ENCODE peak calls at places on chromosome 10, in six cellular contexts. A is HCT116, O is HepG2, C is SK-N-SH, P is K562, Q is H1. V is an unnamed sample.

GRCh38 chr10:84948644-84949043 is 620.3 kb downstream of the CCSER2 start:
- DNase-seq in A (no peak), O (no peak), C (no peak), P (no peak), Q (no peak), V (peak; percentile 43)

GRCh38 chr10:113518816-113519591 is 33.8 kb upstream of the HABP2 start:
- DNase-seq in A (no peak), O (no peak), C (no peak), P (no peak), Q (no peak), V (no peak)

GRCh38 chr10:8052344-8052969 is 2.0 kb upstream of the GATA3 start:
- DNase-seq in A (no peak), O (no peak), C (no peak), P (no peak), Q (no peak), V (no peak)

GRCh38 chr10:123402021-123402420 is 247.8 kb downstream of the BUB3 start:
- DNase-seq in A (no peak), O (no peak), C (no peak), P (no peak), Q (no peak), V (no peak)

GRCh38 chr10:121310151-121310711 is 288.0 kb downstream of the FGFR2 start:
- DNase-seq in A (no peak), O (no peak), C (peak; percentile 14), P (no peak), Q (no peak), V (no peak)

GRCh38 chr10:71836594-71836970 is 14.5 kb downstream of the PSAP start:
- DNase-seq in A (no peak), O (no peak), C (no peak), P (no peak), Q (no peak), V (no peak)

GRCh38 chr10:101716891-101717659 is 22.1 kb upstream of the FBXW4 start:
- DNase-seq in A (no peak), O (no peak), C (no peak), P (no peak), Q (no peak), V (no peak)

GRCh38 chr10:122112625-122113160 is 123.7 kb downstream of the TACC2 start:
- DNase-seq in A (peak; percentile 72), O (peak; percentile 77), C (peak; percentile 93), P (peak; percentile 22), Q (peak; percentile 58), V (peak; percentile 66)

GRCh38 chr10:124849111-124849773 is 47.6 kb downstream of the ABRAXAS2 start:
- DNase-seq in A (no peak), O (no peak), C (no peak), P (no peak), Q (no peak), V (no peak)

GRCh38 chr10:75910032-75910431 is 478.6 kb downstream of the LRMDA start:
- DNase-seq in A (no peak), O (peak; percentile 26), C (no peak), P (no peak), Q (no peak), V (no peak)

GRCh38 chr10:114095676-114096331 is 52.1 kb downstream of the ADRB1 start:
- DNase-seq in A (no peak), O (no peak), C (peak; percentile 56), P (no peak), Q (no peak), V (no peak)

GRCh38 chr10:43878386-43878785 is 229.7 kb upstream of the ZNF32 start:
- DNase-seq in A (no peak), O (no peak), C (peak; percentile 75), P (no peak), Q (no peak), V (no peak)

GRCh38 chr10:13734151-13734550 is 147.4 kb downstream of the PRPF18 start:
- DNase-seq in A (no peak), O (no peak), C (no peak), P (no peak), Q (no peak), V (no peak)
- TF ChIP-seq JUND in A (no peak), O (no peak), C (no peak), P (no peak), Q (no peak), V (no peak)

DNA sequence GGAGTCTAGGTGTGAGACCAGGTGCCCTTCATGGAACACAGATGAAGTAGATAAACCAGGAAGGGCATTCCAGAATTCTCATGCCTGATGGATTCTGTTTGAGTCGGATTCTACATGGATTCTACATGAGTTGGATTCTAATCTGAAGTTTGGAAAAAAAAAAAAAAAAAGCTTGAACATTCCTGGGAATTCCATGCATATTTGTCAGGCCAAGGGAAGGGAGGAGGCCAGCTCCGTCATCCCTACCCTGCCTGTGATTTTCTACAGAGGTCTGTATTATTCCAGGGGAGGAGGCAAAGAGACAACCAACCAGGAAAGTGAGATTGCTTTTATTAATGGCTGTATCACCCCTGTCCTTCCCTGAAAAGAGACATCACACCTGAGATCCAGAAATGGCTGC is 27.8 kb upstream of the EBLN1 start:
- DNase-seq in A (no peak), O (no peak), C (no peak), P (no peak), Q (no peak), V (no peak)
- TF ChIP-seq JUND in A (no peak), O (no peak), C (no peak), P (no peak), Q (no peak), V (no peak)

DNA sequence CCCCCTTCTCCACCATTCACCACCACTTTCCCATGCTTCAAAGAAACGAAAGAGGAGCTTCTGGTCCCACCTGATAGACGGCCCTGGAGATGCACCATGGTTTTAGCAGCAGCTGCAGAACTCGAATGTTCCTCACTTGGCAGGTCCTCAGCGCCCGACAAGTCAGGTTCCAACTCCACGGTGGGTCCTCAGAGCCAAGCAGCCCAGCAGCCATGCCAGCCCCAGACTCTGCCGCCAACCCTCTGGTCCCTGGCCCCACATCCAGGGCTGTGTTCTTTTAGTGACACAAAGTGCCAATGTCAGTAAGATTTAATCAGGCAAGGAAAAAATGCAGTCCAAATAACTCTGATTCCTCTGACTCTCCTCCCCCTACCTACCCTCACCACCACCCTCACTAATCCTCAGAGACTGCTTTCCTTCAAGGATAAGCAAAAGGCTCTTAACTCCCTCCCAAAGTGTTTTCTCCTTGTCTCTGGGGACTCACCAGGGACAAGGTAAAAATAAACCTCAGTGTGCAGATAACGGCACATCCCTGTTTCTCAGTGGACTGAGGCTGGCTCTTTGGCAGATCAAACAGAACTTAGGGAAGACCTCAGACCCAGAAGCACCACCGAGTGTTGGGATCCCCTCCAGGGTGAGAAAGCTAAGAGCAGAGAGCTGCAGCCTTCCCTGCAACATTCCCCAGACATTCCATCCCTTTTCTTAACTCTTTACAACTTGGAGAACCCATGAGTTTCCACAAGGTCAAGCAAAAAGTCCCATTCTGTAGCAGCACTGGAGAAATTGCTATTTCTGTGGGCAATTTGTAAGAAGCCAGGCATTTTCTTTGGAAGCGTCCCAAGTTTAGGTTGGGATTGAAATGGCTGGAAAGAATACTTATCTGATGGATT is 358.9 kb downstream of the FRMD4A start:
- DNase-seq in A (no peak), O (no peak), C (no peak), P (no peak), Q (no peak), V (no peak)
- TF ChIP-seq JUND in A (no peak), O (no peak), C (peak; percentile 43), P (no peak), Q (no peak), V (no peak)

DNA sequence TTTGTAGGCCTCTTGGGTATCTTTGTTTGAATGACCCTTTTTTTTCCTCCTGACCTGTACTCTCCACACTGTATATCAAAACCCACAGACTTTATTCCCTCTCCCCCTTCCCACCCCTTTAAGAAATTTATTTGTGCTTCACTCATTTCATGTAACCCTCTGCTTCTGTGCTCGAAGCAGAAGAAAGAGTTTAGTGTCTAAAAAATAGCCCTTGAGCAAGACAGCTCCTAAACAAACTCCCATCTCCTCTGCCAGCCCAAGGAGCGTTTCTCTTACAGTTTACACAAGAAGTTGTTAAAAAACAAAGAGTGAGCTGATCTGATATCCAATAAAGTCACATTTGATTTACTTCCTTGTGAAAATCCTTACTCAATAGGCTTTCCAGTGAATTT is 141.3 kb downstream of the BAMBI start:
- DNase-seq in A (no peak), O (no peak), C (no peak), P (no peak), Q (no peak), V (peak; percentile 32)
- TF ChIP-seq JUND in A (no peak), O (no peak), C (no peak), P (no peak), Q (no peak), V (no peak)